ENCODE peak calls at places on chromosome 6, in ten cellular contexts. One of them, this sample, is unnamed.

GRCh38 chr6:50007821-50008220 is 14.0 kb downstream of the DEFB110 start:
- DNase-seq in IMR-90: peak; percentile 57
- DNase-seq in transverse colon: no peak
- DNase-seq in lower leg skin: no peak
- DNase-seq in RWPE1: peak; percentile 57
- DNase-seq in GM10248: no peak
- DNase-seq in lung: no peak
- DNase-seq in mucosa of descending colon: no peak
- DNase-seq in A549: no peak
- DNase-seq in fibroblast of villous mesenchyme: peak; percentile 0
- DNase-seq in this sample: no peak

GRCh38 chr6:25962368-25963127 is at the start of gene TRIM38:
- DNase-seq in fibroblast of villous mesenchyme: peak; percentile 97
- DNase-seq in IMR-90: peak; percentile 89
- DNase-seq in GM10248: peak; percentile 77
- DNase-seq in mucosa of descending colon: no peak
- DNase-seq in lung: peak; percentile 78
- DNase-seq in lower leg skin: peak; percentile 93
- DNase-seq in transverse colon: peak; percentile 89
- DNase-seq in A549: peak; percentile 45
- DNase-seq in RWPE1: peak; percentile 79
- DNase-seq in this sample: peak; percentile 61

GRCh38 chr6:137102851-137103492 is 58.2 kb upstream of the IL20RA start:
- DNase-seq in RWPE1: no peak
- DNase-seq in transverse colon: no peak
- DNase-seq in mucosa of descending colon: no peak
- DNase-seq in GM10248: peak; percentile 70
- DNase-seq in fibroblast of villous mesenchyme: no peak
- DNase-seq in IMR-90: no peak
- DNase-seq in lung: no peak
- DNase-seq in lower leg skin: no peak
- DNase-seq in A549: no peak
- DNase-seq in this sample: peak; percentile 62

GRCh38 chr6:56593801-56594318 is 48.8 kb downstream of the DST start:
- DNase-seq in lung: no peak
- DNase-seq in RWPE1: no peak
- DNase-seq in lower leg skin: no peak
- DNase-seq in A549: no peak
- DNase-seq in mucosa of descending colon: no peak
- DNase-seq in fibroblast of villous mesenchyme: no peak
- DNase-seq in IMR-90: peak; percentile 57
- DNase-seq in transverse colon: no peak
- DNase-seq in GM10248: peak; percentile 70
- DNase-seq in this sample: peak; percentile 63

GRCh38 chr6:11333292-11333849 is 100.9 kb upstream of the NEDD9 start:
- DNase-seq in IMR-90: no peak
- DNase-seq in mucosa of descending colon: no peak
- DNase-seq in transverse colon: no peak
- DNase-seq in A549: no peak
- DNase-seq in fibroblast of villous mesenchyme: no peak
- DNase-seq in RWPE1: no peak
- DNase-seq in GM10248: no peak
- DNase-seq in lower leg skin: no peak
- DNase-seq in lung: no peak
- DNase-seq in this sample: no peak

GRCh38 chr6:155765275-155766194 is 309.9 kb upstream of the NOX3 start:
- DNase-seq in lower leg skin: no peak
- DNase-seq in mucosa of descending colon: no peak
- DNase-seq in lung: no peak
- DNase-seq in A549: no peak
- DNase-seq in GM10248: no peak
- DNase-seq in IMR-90: peak; percentile 90
- DNase-seq in transverse colon: no peak
- DNase-seq in RWPE1: no peak
- DNase-seq in fibroblast of villous mesenchyme: peak; percentile 51
- DNase-seq in this sample: no peak

GRCh38 chr6:31778999-31779885 is 2.1 kb upstream of the VWA7 start:
- DNase-seq in A549: no peak
- DNase-seq in mucosa of descending colon: no peak
- DNase-seq in transverse colon: no peak
- DNase-seq in lung: no peak
- DNase-seq in RWPE1: no peak
- DNase-seq in GM10248: no peak
- DNase-seq in fibroblast of villous mesenchyme: no peak
- DNase-seq in lower leg skin: no peak
- DNase-seq in IMR-90: no peak
- DNase-seq in this sample: no peak

GRCh38 chr6:158686791-158687381 is 37.0 kb downstream of the SYTL3 start:
- DNase-seq in transverse colon: peak; percentile 13
- DNase-seq in fibroblast of villous mesenchyme: no peak
- DNase-seq in mucosa of descending colon: no peak
- DNase-seq in lung: peak; percentile 28
- DNase-seq in RWPE1: no peak
- DNase-seq in A549: no peak
- DNase-seq in GM10248: peak; percentile 46
- DNase-seq in lower leg skin: peak; percentile 80
- DNase-seq in IMR-90: no peak
- DNase-seq in this sample: peak; percentile 58

GRCh38 chr6:133132583-133132982 is 108.6 kb upstream of the EYA4 start:
- DNase-seq in IMR-90: no peak
- DNase-seq in mucosa of descending colon: no peak
- DNase-seq in A549: no peak
- DNase-seq in lower leg skin: no peak
- DNase-seq in transverse colon: no peak
- DNase-seq in lung: no peak
- DNase-seq in fibroblast of villous mesenchyme: no peak
- DNase-seq in RWPE1: no peak
- DNase-seq in GM10248: no peak
- DNase-seq in this sample: no peak

GRCh38 chr6:30618270-30618787 is 689 bp downstream of the MRPS18B start:
- DNase-seq in A549: no peak
- DNase-seq in IMR-90: no peak
- DNase-seq in mucosa of descending colon: no peak
- DNase-seq in RWPE1: no peak
- DNase-seq in lung: no peak
- DNase-seq in fibroblast of villous mesenchyme: no peak
- DNase-seq in lower leg skin: no peak
- DNase-seq in transverse colon: peak; percentile 57
- DNase-seq in GM10248: no peak
- DNase-seq in this sample: no peak

GRCh38 chr6:66825539-66825938 is 1118.5 kb upstream of the EYS start:
- DNase-seq in RWPE1: no peak
- DNase-seq in fibroblast of villous mesenchyme: no peak
- DNase-seq in transverse colon: no peak
- DNase-seq in mucosa of descending colon: no peak
- DNase-seq in A549: no peak
- DNase-seq in lower leg skin: no peak
- DNase-seq in lung: no peak
- DNase-seq in IMR-90: no peak
- DNase-seq in GM10248: no peak
- DNase-seq in this sample: no peak

GRCh38 chr6:53335224-53335994 is 13.3 kb downstream of the ELOVL5 start:
- DNase-seq in lower leg skin: no peak
- DNase-seq in mucosa of descending colon: peak; percentile 59
- DNase-seq in GM10248: peak; percentile 59
- DNase-seq in RWPE1: no peak
- DNase-seq in transverse colon: peak; percentile 70
- DNase-seq in lung: peak; percentile 32
- DNase-seq in A549: no peak
- DNase-seq in IMR-90: no peak
- DNase-seq in fibroblast of villous mesenchyme: no peak
- DNase-seq in this sample: peak; percentile 48

GRCh38 chr6:136051140-136051775 is 198.9 kb downstream of the MTFR2 start:
- DNase-seq in fibroblast of villous mesenchyme: peak; percentile 95
- DNase-seq in mucosa of descending colon: no peak
- DNase-seq in IMR-90: peak; percentile 92
- DNase-seq in RWPE1: no peak
- DNase-seq in A549: no peak
- DNase-seq in lower leg skin: no peak
- DNase-seq in lung: no peak
- DNase-seq in transverse colon: no peak
- DNase-seq in GM10248: no peak
- DNase-seq in this sample: no peak

GRCh38 chr6:155417454-155417853 is 38.2 kb downstream of the NOX3 start:
- DNase-seq in lower leg skin: no peak
- DNase-seq in RWPE1: peak; percentile 9
- DNase-seq in IMR-90: peak; percentile 16
- DNase-seq in A549: no peak
- DNase-seq in lung: no peak
- DNase-seq in fibroblast of villous mesenchyme: peak; percentile 19
- DNase-seq in transverse colon: no peak
- DNase-seq in GM10248: peak; percentile 24
- DNase-seq in mucosa of descending colon: no peak
- DNase-seq in this sample: peak; percentile 15

GRCh38 chr6:79949235-79949634 is 1.9 kb upstream of the ELOVL4 start:
- DNase-seq in fibroblast of villous mesenchyme: peak; percentile 82
- DNase-seq in IMR-90: peak; percentile 75
- DNase-seq in GM10248: peak; percentile 28
- DNase-seq in A549: peak; percentile 9
- DNase-seq in transverse colon: peak; percentile 64
- DNase-seq in lung: no peak
- DNase-seq in lower leg skin: no peak
- DNase-seq in RWPE1: peak; percentile 28
- DNase-seq in mucosa of descending colon: no peak
- DNase-seq in this sample: peak; percentile 23

GRCh38 chr6:134840086-134840485 is 109.8 kb downstream of the ALDH8A1 start:
- DNase-seq in GM10248: no peak
- DNase-seq in IMR-90: no peak
- DNase-seq in mucosa of descending colon: no peak
- DNase-seq in lower leg skin: no peak
- DNase-seq in transverse colon: peak; percentile 24
- DNase-seq in A549: no peak
- DNase-seq in RWPE1: no peak
- DNase-seq in lung: no peak
- DNase-seq in fibroblast of villous mesenchyme: no peak
- DNase-seq in this sample: no peak

GRCh38 chr6:44172759-44173500 is 14.3 kb downstream of the CAPN11 start:
- DNase-seq in mucosa of descending colon: peak; percentile 76
- DNase-seq in fibroblast of villous mesenchyme: peak; percentile 80
- DNase-seq in lower leg skin: peak; percentile 97
- DNase-seq in A549: peak; percentile 87
- DNase-seq in transverse colon: peak; percentile 87
- DNase-seq in GM10248: peak; percentile 89
- DNase-seq in IMR-90: peak; percentile 65
- DNase-seq in RWPE1: peak; percentile 81
- DNase-seq in lung: peak; percentile 87
- DNase-seq in this sample: peak; percentile 87

GRCh38 chr6:12163149-12163548 is 127.0 kb upstream of the EDN1 start:
- DNase-seq in RWPE1: no peak
- DNase-seq in mucosa of descending colon: no peak
- DNase-seq in fibroblast of villous mesenchyme: no peak
- DNase-seq in GM10248: peak; percentile 19
- DNase-seq in lower leg skin: no peak
- DNase-seq in IMR-90: no peak
- DNase-seq in transverse colon: no peak
- DNase-seq in A549: no peak
- DNase-seq in lung: no peak
- DNase-seq in this sample: peak; percentile 14

GRCh38 chr6:121823437-121823851 is 388.0 kb downstream of the GJA1 start:
- DNase-seq in IMR-90: peak; percentile 79
- DNase-seq in A549: no peak
- DNase-seq in GM10248: no peak
- DNase-seq in fibroblast of villous mesenchyme: peak; percentile 72
- DNase-seq in lung: no peak
- DNase-seq in mucosa of descending colon: no peak
- DNase-seq in lower leg skin: no peak
- DNase-seq in RWPE1: peak; percentile 5
- DNase-seq in transverse colon: no peak
- DNase-seq in this sample: no peak

GRCh38 chr6:170301184-170301583 is 5.4 kb upstream of the FAM120B start:
- DNase-seq in GM10248: no peak
- DNase-seq in transverse colon: no peak
- DNase-seq in fibroblast of villous mesenchyme: no peak
- DNase-seq in lower leg skin: no peak
- DNase-seq in RWPE1: no peak
- DNase-seq in mucosa of descending colon: no peak
- DNase-seq in A549: no peak
- DNase-seq in IMR-90: no peak
- DNase-seq in lung: no peak
- DNase-seq in this sample: no peak
- TF ChIP-seq CTCF in GM10248: no peak
- TF ChIP-seq CTCF in transverse colon: no peak
- TF ChIP-seq CTCF in fibroblast of villous mesenchyme: no peak
- TF ChIP-seq CTCF in lower leg skin: no peak
- TF ChIP-seq CTCF in RWPE1: no peak
- TF ChIP-seq CTCF in mucosa of descending colon: no peak
- TF ChIP-seq CTCF in A549: no peak
- TF ChIP-seq CTCF in IMR-90: no peak
- TF ChIP-seq CTCF in lung: no peak
- TF ChIP-seq CTCF in this sample: no peak

DNA sequence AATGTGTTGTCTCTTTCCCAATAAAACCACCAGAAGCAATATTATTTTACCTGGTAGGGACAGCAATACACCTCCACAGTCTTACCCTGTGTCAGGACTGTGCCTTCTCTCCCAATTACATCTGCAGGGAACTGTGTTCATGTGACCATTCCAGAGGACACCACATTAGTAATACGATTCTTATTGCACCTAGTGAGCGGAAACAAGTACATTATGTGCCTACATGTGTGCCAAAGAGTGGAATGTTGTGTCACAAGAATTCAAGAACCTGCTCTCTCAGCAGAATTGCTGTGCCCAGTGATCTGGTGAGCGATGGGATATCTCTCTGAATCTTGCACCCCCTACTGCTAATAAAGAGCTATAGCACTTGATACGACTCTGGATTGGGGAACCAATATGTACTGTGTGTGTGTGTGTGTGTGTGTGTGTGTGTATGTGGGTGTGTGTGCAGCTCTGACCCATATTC is 57.4 kb upstream of the FOXC1 start:
- DNase-seq in A549: peak; percentile 46
- DNase-seq in GM10248: no peak
- DNase-seq in RWPE1: peak; percentile 14
- DNase-seq in lower leg skin: no peak
- DNase-seq in transverse colon: no peak
- DNase-seq in lung: no peak
- DNase-seq in IMR-90: peak; percentile 18
- DNase-seq in mucosa of descending colon: no peak
- DNase-seq in fibroblast of villous mesenchyme: no peak
- DNase-seq in this sample: peak; percentile 72
- TF ChIP-seq CTCF in A549: peak; percentile 16
- TF ChIP-seq CTCF in GM10248: peak; percentile 29
- TF ChIP-seq CTCF in RWPE1: no peak
- TF ChIP-seq CTCF in lower leg skin: no peak
- TF ChIP-seq CTCF in transverse colon: peak; percentile 32
- TF ChIP-seq CTCF in lung: no peak
- TF ChIP-seq CTCF in IMR-90: peak; percentile 37
- TF ChIP-seq CTCF in mucosa of descending colon: no peak
- TF ChIP-seq CTCF in fibroblast of villous mesenchyme: peak; percentile 35
- TF ChIP-seq CTCF in this sample: peak; percentile 39

GRCh38 chr6:104483225-104483834 is 376.4 kb downstream of the HACE1 start:
- DNase-seq in transverse colon: no peak
- DNase-seq in IMR-90: no peak
- DNase-seq in A549: no peak
- DNase-seq in RWPE1: peak; percentile 5
- DNase-seq in lower leg skin: no peak
- DNase-seq in fibroblast of villous mesenchyme: peak; percentile 33
- DNase-seq in mucosa of descending colon: no peak
- DNase-seq in GM10248: no peak
- DNase-seq in lung: no peak
- DNase-seq in this sample: no peak
- TF ChIP-seq CTCF in transverse colon: peak; percentile 19
- TF ChIP-seq CTCF in IMR-90: no peak
- TF ChIP-seq CTCF in A549: peak; percentile 41
- TF ChIP-seq CTCF in RWPE1: peak; percentile 22
- TF ChIP-seq CTCF in lower leg skin: no peak
- TF ChIP-seq CTCF in fibroblast of villous mesenchyme: peak; percentile 54
- TF ChIP-seq CTCF in mucosa of descending colon: no peak
- TF ChIP-seq CTCF in GM10248: peak; percentile 32
- TF ChIP-seq CTCF in lung: no peak
- TF ChIP-seq CTCF in this sample: peak; percentile 28

GRCh38 chr6:141594874-141595273 is 537.9 kb upstream of the GJE1 start:
- DNase-seq in GM10248: no peak
- DNase-seq in IMR-90: no peak
- DNase-seq in RWPE1: no peak
- DNase-seq in mucosa of descending colon: no peak
- DNase-seq in lower leg skin: no peak
- DNase-seq in fibroblast of villous mesenchyme: no peak
- DNase-seq in lung: no peak
- DNase-seq in A549: no peak
- DNase-seq in transverse colon: no peak
- DNase-seq in this sample: no peak
- TF ChIP-seq CTCF in GM10248: no peak
- TF ChIP-seq CTCF in IMR-90: peak; percentile 15
- TF ChIP-seq CTCF in RWPE1: peak; percentile 6
- TF ChIP-seq CTCF in mucosa of descending colon: no peak
- TF ChIP-seq CTCF in lower leg skin: no peak
- TF ChIP-seq CTCF in fibroblast of villous mesenchyme: peak; percentile 10
- TF ChIP-seq CTCF in lung: no peak
- TF ChIP-seq CTCF in A549: no peak
- TF ChIP-seq CTCF in transverse colon: no peak
- TF ChIP-seq CTCF in this sample: peak; percentile 11